ENCODE peak calls at places on chromosomes 6 and 20, in ten cellular contexts. L, S, Z, C, U, I, Y, D, E and M are unnamed samples.

GRCh38 chr6:144555078-144555477 is 269.9 kb downstream of the UTRN start:
- DNase-seq in L (no peak), S (no peak), Z (no peak), C (no peak), U (no peak), I (no peak), Y (no peak), D (no peak), E (no peak), M (no peak)

GRCh38 chr20:62570897-62571666 is 71.2 kb upstream of the SLCO4A1 start:
- DNase-seq in L (no peak), S (no peak), Z (no peak), C (no peak), U (no peak), I (no peak), Y (no peak), D (no peak), E (no peak), M (no peak)

GRCh38 chr6:110814488-110815259 is 595 bp downstream of the CDK19 start:
- DNase-seq in L (peak; percentile 78), S (peak; percentile 31), Z (peak; percentile 72), C (peak; percentile 68), U (peak; percentile 45), I (no peak), Y (peak; percentile 51), D (peak; percentile 7), E (peak; percentile 23), M (peak; percentile 30)

GRCh38 chr20:16265334-16265733 is 307.9 kb downstream of the KIF16B start:
- DNase-seq in L (no peak), S (no peak), Z (no peak), C (no peak), U (no peak), I (no peak), Y (no peak), D (no peak), E (no peak), M (no peak)

GRCh38 chr6:135583256-135583758 is 85.8 kb upstream of the AHI1 start:
- DNase-seq in L (no peak), S (peak; percentile 57), Z (no peak), C (no peak), U (peak; percentile 55), I (no peak), Y (no peak), D (no peak), E (peak; percentile 74), M (no peak)

GRCh38 chr6:44898296-44898930 is 429.7 kb upstream of the RUNX2 start:
- DNase-seq in L (no peak), S (peak; percentile 69), Z (no peak), C (no peak), U (peak; percentile 74), I (no peak), Y (no peak), D (no peak), E (no peak), M (no peak)

GRCh38 chr20:56468317-56469076 is at the start of gene RTF2:
- DNase-seq in L (peak; percentile 98), S (peak; percentile 92), Z (peak; percentile 95), C (peak; percentile 95), U (peak; percentile 96), I (peak; percentile 84), Y (peak; percentile 95), D (peak; percentile 92), E (peak; percentile 76), M (peak; percentile 94)

GRCh38 chr20:25089096-25089495 is 7.2 kb upstream of the VSX1 start:
- DNase-seq in L (no peak), S (no peak), Z (no peak), C (no peak), U (no peak), I (no peak), Y (no peak), D (no peak), E (no peak), M (no peak)

GRCh38 chr6:53357576-53358343 is 9.0 kb upstream of the ELOVL5 start:
- DNase-seq in L (no peak), S (no peak), Z (no peak), C (no peak), U (no peak), I (no peak), Y (no peak), D (no peak), E (no peak), M (no peak)

GRCh38 chr6:53361549-53362031 is 12.8 kb upstream of the ELOVL5 start:
- DNase-seq in L (no peak), S (peak; percentile 32), Z (peak; percentile 87), C (no peak), U (peak; percentile 25), I (no peak), Y (no peak), D (peak; percentile 46), E (peak; percentile 79), M (no peak)

GRCh38 chr6:53359088-53359842 is 10.5 kb upstream of the ELOVL5 start:
- DNase-seq in L (peak; percentile 98), S (peak; percentile 96), Z (peak; percentile 96), C (peak; percentile 96), U (peak; percentile 98), I (peak; percentile 78), Y (peak; percentile 96), D (peak; percentile 80), E (peak; percentile 83), M (peak; percentile 95)

GRCh38 chr6:53358440-53359087 is 9.8 kb upstream of the ELOVL5 start:
- DNase-seq in L (peak; percentile 16), S (no peak), Z (no peak), C (no peak), U (no peak), I (no peak), Y (no peak), D (no peak), E (peak; percentile 35), M (no peak)

DNA sequence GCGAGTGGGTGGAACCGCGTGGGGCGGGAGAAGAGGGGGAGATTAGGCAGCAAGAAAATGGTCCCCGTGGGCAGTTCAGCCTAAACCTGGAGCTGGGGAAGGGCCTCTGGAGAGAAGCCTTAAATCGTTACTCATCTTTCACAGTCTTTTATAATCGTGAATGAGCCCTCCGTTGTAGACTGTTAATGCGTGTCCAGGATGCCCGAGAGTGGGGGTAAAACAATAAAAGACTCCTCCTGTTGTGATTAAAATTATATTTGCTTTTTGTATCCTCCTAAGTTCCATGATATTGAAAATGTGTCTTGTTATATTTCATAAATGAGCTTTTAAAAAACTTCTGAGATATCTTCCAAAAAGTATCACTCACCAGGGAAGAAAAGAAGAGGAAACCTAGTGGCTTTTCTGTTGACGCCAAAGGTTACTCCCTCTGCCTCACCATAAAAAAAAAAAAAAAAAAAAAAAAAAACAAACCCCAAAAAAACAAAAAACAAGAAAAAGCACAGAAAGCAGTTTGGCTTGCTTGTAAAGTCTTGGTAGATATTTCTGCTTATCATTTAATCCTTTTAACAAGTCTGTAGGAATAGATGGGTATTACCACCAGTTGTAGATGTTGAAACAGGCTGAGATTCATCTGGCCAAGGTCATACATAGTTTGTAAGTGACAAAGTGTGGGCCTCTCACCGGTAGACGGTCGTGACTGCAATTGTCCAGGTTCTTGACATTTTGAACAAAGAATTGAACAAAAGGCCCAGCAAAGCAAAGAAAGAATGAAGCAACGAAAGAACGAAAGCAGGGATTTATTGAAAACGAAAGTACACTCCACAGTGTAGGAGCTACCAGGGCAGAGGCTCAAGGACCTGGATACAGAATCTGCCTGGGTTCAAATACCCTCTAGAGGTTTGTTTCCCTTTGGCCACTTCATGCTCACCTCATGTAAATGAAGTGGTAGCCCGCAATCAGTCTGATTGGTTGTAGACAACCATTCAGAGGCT is 11.4 kb upstream of the ELOVL5 start:
- DNase-seq in L (peak; percentile 47), S (peak; percentile 53), Z (no peak), C (no peak), U (peak; percentile 58), I (no peak), Y (no peak), D (no peak), E (peak; percentile 51), M (no peak)
- TF ChIP-seq CTCF in L (no peak), S (no peak), Z (no peak), C (no peak), U (no peak), I (no peak), Y (no peak), D (no peak), E (no peak), M (no peak)

GRCh38 chr6:33030245-33030644 is 20.9 kb upstream of the HLA-DOA start:
- DNase-seq in L (no peak), S (no peak), Z (no peak), C (no peak), U (no peak), I (no peak), Y (no peak), D (no peak), E (no peak), M (no peak)
- TF ChIP-seq CTCF in L (no peak), S (no peak), Z (no peak), C (no peak), U (no peak), I (no peak), Y (no peak), D (no peak), E (no peak), M (no peak)

GRCh38 chr20:5788385-5788895 is 38.2 kb downstream of the SHLD1 start:
- DNase-seq in L (peak; percentile 93), S (peak; percentile 95), Z (peak; percentile 77), C (peak; percentile 83), U (peak; percentile 88), I (peak; percentile 88), Y (peak; percentile 66), D (peak; percentile 74), E (peak; percentile 82), M (peak; percentile 82)

GRCh38 chr20:5785146-5785545 is 34.9 kb downstream of the SHLD1 start:
- DNase-seq in L (no peak), S (no peak), Z (no peak), C (no peak), U (no peak), I (no peak), Y (no peak), D (no peak), E (peak; percentile 88), M (peak; percentile 49)

GRCh38 chr20:5789827-5790226 is 39.6 kb downstream of the SHLD1 start:
- DNase-seq in L (no peak), S (no peak), Z (no peak), C (no peak), U (no peak), I (no peak), Y (no peak), D (no peak), E (no peak), M (no peak)

GRCh38 chr20:5784735-5785134 is 34.5 kb downstream of the SHLD1 start:
- DNase-seq in L (peak; percentile 59), S (no peak), Z (peak; percentile 67), C (no peak), U (no peak), I (no peak), Y (no peak), D (no peak), E (no peak), M (no peak)

DNA sequence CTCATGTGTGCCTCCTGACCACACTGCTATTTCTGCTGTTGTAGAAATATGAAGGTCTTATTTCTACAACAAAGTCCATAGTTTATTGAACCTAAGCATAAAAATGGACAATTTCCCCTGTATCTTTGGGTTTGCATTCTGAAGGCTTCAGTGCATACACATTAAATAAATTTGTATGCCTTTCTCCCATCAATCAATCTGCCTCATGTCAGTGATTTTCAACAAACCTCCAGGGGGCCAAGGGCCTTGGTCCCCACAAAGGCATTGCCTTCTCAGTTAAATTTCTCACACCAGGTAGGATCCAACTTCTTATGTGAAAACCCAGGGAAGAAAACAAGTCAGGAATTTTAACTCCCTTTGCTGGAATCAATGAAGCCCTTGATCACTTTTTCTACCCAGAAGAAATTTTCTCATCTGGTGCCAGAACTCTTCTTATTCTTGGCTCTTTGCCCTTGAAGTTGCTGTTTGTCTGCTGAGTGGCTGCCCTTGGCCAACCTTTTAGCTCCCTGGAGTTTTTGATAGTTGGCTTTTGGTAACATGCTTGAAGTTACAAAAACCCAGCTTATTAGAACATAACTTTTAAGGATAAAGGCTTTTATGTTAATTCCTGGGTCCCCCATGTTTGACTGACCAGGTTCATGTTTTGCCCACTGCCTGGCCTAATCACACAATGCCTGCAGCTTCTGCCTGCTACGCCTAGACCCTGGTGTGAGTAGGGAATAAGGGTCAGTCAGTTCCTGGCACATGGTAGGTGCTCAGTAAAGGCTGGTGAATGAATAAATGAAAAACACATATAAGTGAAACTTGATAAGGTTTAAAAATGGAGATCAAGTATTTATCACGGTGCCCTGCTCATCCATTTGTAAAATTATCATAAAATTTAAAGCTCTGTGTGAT is 37.0 kb downstream of the SHLD1 start:
- DNase-seq in L (no peak), S (peak; percentile 86), Z (no peak), C (no peak), U (peak; percentile 76), I (no peak), Y (no peak), D (no peak), E (peak; percentile 3), M (no peak)
- TF ChIP-seq CTCF in L (no peak), S (no peak), Z (no peak), C (no peak), U (no peak), I (no peak), Y (no peak), D (no peak), E (no peak), M (no peak)

GRCh38 chr20:50191065-50191565 is 485 bp downstream of the CEBPB start:
- DNase-seq in L (peak; percentile 76), S (peak; percentile 52), Z (peak; percentile 85), C (peak; percentile 63), U (no peak), I (no peak), Y (peak; percentile 79), D (peak; percentile 45), E (no peak), M (peak; percentile 54)
- TF ChIP-seq CTCF in L (no peak), S (no peak), Z (no peak), C (no peak), U (no peak), I (no peak), Y (no peak), D (no peak), E (no peak), M (no peak)